ENCODE peak calls at places on chromosomes 2 and 18, in five cellular contexts. One of them, this sample, is unnamed.

GRCh38 chr2:13650586-13651180 is 933.9 kb downstream of the TRIB2 start:
- DNase-seq in H1: no peak
- DNase-seq in HepG2: no peak
- DNase-seq in GM12878: no peak
- DNase-seq in K562: no peak
- DNase-seq in this sample: no peak

GRCh38 chr2:227684258-227684657 is 17.7 kb downstream of the SCYGR5 start:
- DNase-seq in H1: no peak
- DNase-seq in HepG2: no peak
- DNase-seq in K562: no peak
- DNase-seq in GM12878: no peak
- DNase-seq in this sample: no peak

GRCh38 chr2:240413813-240414429 is 21.5 kb upstream of the GPC1 start:
- DNase-seq in GM12878: no peak
- DNase-seq in H1: no peak
- DNase-seq in K562: no peak
- DNase-seq in HepG2: no peak
- DNase-seq in this sample: no peak

GRCh38 chr2:31197166-31197565 is 20.1 kb downstream of the CAPN14 start:
- DNase-seq in H1: no peak
- DNase-seq in HepG2: no peak
- DNase-seq in K562: no peak
- DNase-seq in GM12878: no peak
- DNase-seq in this sample: no peak

GRCh38 chr2:186543561-186544131 is 46.2 kb upstream of the ITGAV start:
- DNase-seq in H1: no peak
- DNase-seq in GM12878: no peak
- DNase-seq in HepG2: no peak
- DNase-seq in K562: no peak
- DNase-seq in this sample: no peak

GRCh38 chr18:28178720-28179119 is 1.8 kb upstream of the CDH2 start:
- DNase-seq in GM12878: no peak
- DNase-seq in K562: no peak
- DNase-seq in H1: no peak
- DNase-seq in HepG2: no peak
- DNase-seq in this sample: no peak

GRCh38 chr18:48545690-48546365 is 7.0 kb downstream of the CTIF start:
- DNase-seq in K562: peak; percentile 44
- DNase-seq in H1: no peak
- DNase-seq in GM12878: no peak
- DNase-seq in HepG2: no peak
- DNase-seq in this sample: no peak

GRCh38 chr2:165902929-165903328 is 50.6 kb downstream of the TTC21B start:
- DNase-seq in GM12878: no peak
- DNase-seq in H1: no peak
- DNase-seq in K562: no peak
- DNase-seq in HepG2: peak; percentile 27
- DNase-seq in this sample: no peak

GRCh38 chr18:35582310-35582682 is 756 bp downstream of the GALNT1 start:
- DNase-seq in HepG2: no peak
- DNase-seq in GM12878: no peak
- DNase-seq in H1: no peak
- DNase-seq in K562: no peak
- DNase-seq in this sample: no peak

GRCh38 chr2:201680743-201681142 is 17.7 kb downstream of the MPP4 start:
- DNase-seq in H1: peak; percentile 25
- DNase-seq in K562: peak; percentile 62
- DNase-seq in HepG2: peak; percentile 49
- DNase-seq in GM12878: no peak
- DNase-seq in this sample: peak; percentile 60

GRCh38 chr18:27713037-27713726 is 463.7 kb downstream of the CDH2 start:
- DNase-seq in GM12878: no peak
- DNase-seq in K562: no peak
- DNase-seq in H1: no peak
- DNase-seq in HepG2: no peak
- DNase-seq in this sample: no peak

GRCh38 chr2:46098606-46099005 is 198.6 kb upstream of the EPAS1 start:
- DNase-seq in HepG2: peak; percentile 9
- DNase-seq in K562: no peak
- DNase-seq in GM12878: no peak
- DNase-seq in H1: no peak
- DNase-seq in this sample: no peak

GRCh38 chr2:172965433-172965832 is 110.2 kb upstream of the MAP3K20 start:
- DNase-seq in K562: no peak
- DNase-seq in H1: no peak
- DNase-seq in GM12878: no peak
- DNase-seq in HepG2: no peak
- DNase-seq in this sample: no peak

GRCh38 chr2:67628892-67629291 is 231.8 kb downstream of the ETAA1 start:
- DNase-seq in H1: no peak
- DNase-seq in HepG2: no peak
- DNase-seq in K562: no peak
- DNase-seq in GM12878: no peak
- DNase-seq in this sample: no peak

GRCh38 chr18:2890606-2891005 is 43.8 kb downstream of the EMILIN2 start:
- DNase-seq in HepG2: no peak
- DNase-seq in GM12878: no peak
- DNase-seq in K562: no peak
- DNase-seq in H1: no peak
- DNase-seq in this sample: no peak

GRCh38 chr2:42031783-42032620 is 15.8 kb upstream of the PKDCC start:
- DNase-seq in H1: no peak
- DNase-seq in GM12878: no peak
- DNase-seq in HepG2: no peak
- DNase-seq in K562: no peak
- DNase-seq in this sample: no peak

GRCh38 chr2:30272761-30273573 is 41.6 kb downstream of the LBH start:
- DNase-seq in K562: no peak
- DNase-seq in HepG2: no peak
- DNase-seq in GM12878: no peak
- DNase-seq in H1: no peak
- DNase-seq in this sample: no peak

GRCh38 chr2:178243961-178244360 is 49.6 kb downstream of the OSBPL6 start:
- DNase-seq in GM12878: no peak
- DNase-seq in H1: no peak
- DNase-seq in K562: no peak
- DNase-seq in HepG2: no peak
- DNase-seq in this sample: no peak

GRCh38 chr2:70790079-70790963 is at the start of gene FIGLA:
- DNase-seq in GM12878: no peak
- DNase-seq in H1: no peak
- DNase-seq in HepG2: no peak
- DNase-seq in K562: no peak
- DNase-seq in this sample: no peak

GRCh38 chr2:236393581-236393980 is 129.4 kb upstream of the ASB18 start:
- DNase-seq in GM12878: no peak
- DNase-seq in HepG2: no peak
- DNase-seq in H1: no peak
- DNase-seq in K562: no peak
- DNase-seq in this sample: no peak

GRCh38 chr18:31185551-31185950 is 22.9 kb upstream of the DSC1 start:
- DNase-seq in GM12878: no peak
- DNase-seq in HepG2: peak; percentile 63
- DNase-seq in H1: no peak
- DNase-seq in K562: no peak
- DNase-seq in this sample: no peak

GRCh38 chr2:217840522-217840921 is 162.3 kb downstream of the TNS1 start:
- DNase-seq in GM12878: no peak
- DNase-seq in H1: no peak
- DNase-seq in HepG2: no peak
- DNase-seq in K562: no peak
- DNase-seq in this sample: no peak

GRCh38 chr2:118554616-118555015 is 292.8 kb downstream of the EN1 start:
- DNase-seq in H1: no peak
- DNase-seq in HepG2: no peak
- DNase-seq in K562: peak; percentile 15
- DNase-seq in GM12878: no peak
- DNase-seq in this sample: no peak
- TF ChIP-seq SRF in H1: no peak
- TF ChIP-seq SRF in HepG2: no peak
- TF ChIP-seq SRF in K562: no peak
- TF ChIP-seq SRF in GM12878: no peak
- TF ChIP-seq SRF in this sample: no peak

GRCh38 chr18:47204908-47205522 is 28.9 kb upstream of the IER3IP1 start:
- DNase-seq in GM12878: no peak
- DNase-seq in HepG2: peak; percentile 40
- DNase-seq in H1: no peak
- DNase-seq in K562: peak; percentile 28
- DNase-seq in this sample: peak; percentile 29
- TF ChIP-seq SRF in GM12878: no peak
- TF ChIP-seq SRF in HepG2: no peak
- TF ChIP-seq SRF in H1: no peak
- TF ChIP-seq SRF in K562: no peak
- TF ChIP-seq SRF in this sample: no peak

DNA sequence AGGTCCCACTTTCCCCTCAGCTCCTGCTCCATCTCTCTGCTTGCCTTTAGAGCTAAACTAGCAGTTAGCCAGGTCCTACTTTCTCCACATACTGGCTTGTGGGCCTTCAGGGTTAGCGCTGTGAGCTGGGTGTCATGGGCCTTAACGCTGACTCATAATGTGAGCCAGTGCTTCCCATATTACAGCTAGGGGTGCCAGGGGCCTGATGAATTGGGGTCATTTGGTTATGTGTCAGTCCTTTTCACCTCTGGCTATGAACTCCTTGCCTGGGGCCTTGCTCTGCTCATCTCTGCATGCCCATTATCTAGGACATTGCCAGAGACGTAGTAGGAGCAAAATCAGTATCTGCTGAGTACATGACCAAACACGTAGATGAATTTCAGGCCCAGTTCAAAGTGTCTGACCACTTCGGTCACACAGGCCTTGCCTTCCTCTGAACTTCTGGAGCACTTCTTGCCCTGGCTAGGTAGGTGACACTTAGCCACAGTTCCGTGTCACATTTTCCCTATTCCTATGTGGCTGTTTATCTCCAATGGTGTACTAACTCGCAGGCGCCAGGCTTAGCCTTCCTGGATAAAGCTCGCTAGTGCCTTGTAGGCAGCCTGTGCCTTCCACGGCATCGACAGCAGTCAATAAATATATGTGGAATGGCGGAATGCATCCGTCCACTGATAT is 103.2 kb upstream of the SIX3 start:
- DNase-seq in GM12878: no peak
- DNase-seq in K562: no peak
- DNase-seq in HepG2: no peak
- DNase-seq in H1: no peak
- DNase-seq in this sample: no peak
- TF ChIP-seq SRF in GM12878: no peak
- TF ChIP-seq SRF in K562: no peak
- TF ChIP-seq SRF in HepG2: no peak
- TF ChIP-seq SRF in H1: no peak
- TF ChIP-seq SRF in this sample: no peak

DNA sequence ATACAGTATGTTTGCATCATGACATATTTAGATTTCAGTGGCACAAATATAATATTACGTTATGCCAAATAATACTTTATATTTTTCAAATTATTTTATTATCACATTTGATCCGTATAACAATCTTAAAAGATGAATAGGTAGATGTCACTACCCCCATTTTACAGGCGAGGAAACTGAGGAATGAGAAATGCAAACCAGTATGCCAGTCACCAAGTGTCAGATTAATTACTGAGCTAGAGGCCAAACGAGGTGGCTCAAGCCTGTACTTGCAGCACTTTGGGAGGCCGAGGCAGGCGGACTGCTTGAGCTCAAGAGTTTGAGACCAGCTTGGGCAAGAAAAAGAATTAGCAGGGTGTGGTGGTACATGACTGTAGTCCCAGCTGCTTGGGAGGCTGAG is 17.4 kb upstream of the YES1 start:
- DNase-seq in HepG2: no peak
- DNase-seq in H1: no peak
- DNase-seq in K562: no peak
- DNase-seq in GM12878: no peak
- DNase-seq in this sample: no peak
- TF ChIP-seq SRF in HepG2: no peak
- TF ChIP-seq SRF in H1: no peak
- TF ChIP-seq SRF in K562: no peak
- TF ChIP-seq SRF in GM12878: no peak
- TF ChIP-seq SRF in this sample: no peak

GRCh38 chr2:75276093-75277055 is 77.1 kb upstream of the TACR1 start:
- DNase-seq in GM12878: no peak
- DNase-seq in K562: no peak
- DNase-seq in HepG2: peak; percentile 11
- DNase-seq in H1: peak; percentile 2
- DNase-seq in this sample: no peak
- TF ChIP-seq SRF in GM12878: no peak
- TF ChIP-seq SRF in K562: no peak
- TF ChIP-seq SRF in HepG2: no peak
- TF ChIP-seq SRF in H1: no peak
- TF ChIP-seq SRF in this sample: no peak

DNA sequence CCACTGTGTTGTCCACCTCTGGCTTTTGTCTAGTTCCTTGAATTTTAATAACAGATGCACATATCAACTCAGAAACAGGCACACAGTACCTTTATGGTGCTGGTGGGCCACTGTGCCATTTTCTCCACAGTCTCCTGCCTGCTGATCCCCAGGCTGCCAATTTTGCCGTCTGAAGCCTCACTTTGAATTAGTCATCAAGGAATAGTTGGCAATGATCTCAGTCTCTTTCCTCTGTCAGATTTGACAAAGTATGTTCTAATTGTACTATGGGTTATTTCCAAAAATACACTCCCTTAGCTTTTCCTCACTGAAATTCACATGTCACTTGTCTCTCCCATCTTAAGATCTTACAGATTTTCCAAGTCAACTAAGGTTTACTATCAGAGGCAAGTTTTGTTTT is 140.7 kb downstream of the ZNF516 start:
- DNase-seq in K562: no peak
- DNase-seq in GM12878: no peak
- DNase-seq in HepG2: no peak
- DNase-seq in H1: no peak
- DNase-seq in this sample: no peak
- TF ChIP-seq SRF in K562: no peak
- TF ChIP-seq SRF in GM12878: no peak
- TF ChIP-seq SRF in HepG2: no peak
- TF ChIP-seq SRF in H1: no peak
- TF ChIP-seq SRF in this sample: no peak